ENCODE peak calls at places on chromosome 19, in seven cellular contexts. P, Y, Z, M, D, C and K are unnamed samples.

GRCh38 chr19:7783991-7784421 is 21.0 kb downstream of the CLEC4M start:
- DNase-seq in M (no peak), C (peak), D (peak), Z (no peak), P (peak), Y (no peak), K (no peak)

GRCh38 chr19:35592226-35592625 is 6.3 kb downstream of the PMIS2 start:
- DNase-seq in M (peak), Y (no peak), D (peak), C (peak), P (no peak), Z (peak), K (peak)

GRCh38 chr19:45156231-45156630 is 4.6 kb downstream of the NKPD1 start:
- DNase-seq in P (no peak), M (no peak), Z (no peak), Y (no peak), D (no peak), C (no peak), K (no peak)

GRCh38 chr19:40165362-40165937 is 25.8 kb upstream of the MAP3K10 start:
- DNase-seq in Z (peak), D (no peak), Y (no peak), C (peak), M (peak), P (peak), K (peak)

GRCh38 chr19:19559942-19560341 is 21.9 kb downstream of the CILP2 start:
- DNase-seq in P (no peak), D (no peak), Z (no peak), C (no peak), M (no peak), Y (no peak), K (no peak)

GRCh38 chr19:12092065-12092867 is 27.7 kb downstream of the ZNF844 start:
- DNase-seq in Y (peak), M (peak), Z (peak), P (peak), D (peak), C (peak), K (peak)

GRCh38 chr19:51259348-51260245 is 8.7 kb downstream of the SIGLECL1 start:
- DNase-seq in C (peak), P (peak), Y (no peak), M (peak), Z (no peak), D (peak), K (peak)

GRCh38 chr19:2113436-2114211 is 16.9 kb downstream of the IZUMO4 start:
- DNase-seq in D (no peak), Z (no peak), P (no peak), M (no peak), C (peak), Y (peak), K (no peak)

GRCh38 chr19:58554494-58555368 is at the start of gene CHMP2A:
- DNase-seq in M (peak), Y (peak), D (peak), P (peak), C (peak), Z (peak), K (peak)

GRCh38 chr19:13840751-13841338 is 36.1 kb upstream of the NANOS3 start:
- DNase-seq in Y (no peak), P (no peak), Z (no peak), M (no peak), C (peak), D (no peak), K (no peak)

GRCh38 chr19:11197291-11198174 is at the start of gene KANK2:
- DNase-seq in Y (peak), M (peak), D (peak), C (peak), P (peak), Z (peak), K (peak)

GRCh38 chr19:3970313-3970807 is 539 bp downstream of the DAPK3 start:
- DNase-seq in Z (no peak), D (no peak), Y (no peak), P (no peak), C (no peak), M (peak), K (no peak)

GRCh38 chr19:3966051-3967017 is 4.6 kb downstream of the DAPK3 start:
- DNase-seq in Z (no peak), Y (no peak), C (no peak), P (no peak), D (no peak), M (no peak), K (no peak)

GRCh38 chr19:3970808-3971598 is at the start of gene DAPK3:
- DNase-seq in D (peak), Y (peak), C (peak), M (peak), Z (peak), P (peak), K (peak)

GRCh38 chr19:3968556-3969434 is 2.1 kb downstream of the DAPK3 start:
- DNase-seq in M (peak), D (peak), Z (no peak), C (peak), P (peak), Y (peak), K (no peak)

DNA sequence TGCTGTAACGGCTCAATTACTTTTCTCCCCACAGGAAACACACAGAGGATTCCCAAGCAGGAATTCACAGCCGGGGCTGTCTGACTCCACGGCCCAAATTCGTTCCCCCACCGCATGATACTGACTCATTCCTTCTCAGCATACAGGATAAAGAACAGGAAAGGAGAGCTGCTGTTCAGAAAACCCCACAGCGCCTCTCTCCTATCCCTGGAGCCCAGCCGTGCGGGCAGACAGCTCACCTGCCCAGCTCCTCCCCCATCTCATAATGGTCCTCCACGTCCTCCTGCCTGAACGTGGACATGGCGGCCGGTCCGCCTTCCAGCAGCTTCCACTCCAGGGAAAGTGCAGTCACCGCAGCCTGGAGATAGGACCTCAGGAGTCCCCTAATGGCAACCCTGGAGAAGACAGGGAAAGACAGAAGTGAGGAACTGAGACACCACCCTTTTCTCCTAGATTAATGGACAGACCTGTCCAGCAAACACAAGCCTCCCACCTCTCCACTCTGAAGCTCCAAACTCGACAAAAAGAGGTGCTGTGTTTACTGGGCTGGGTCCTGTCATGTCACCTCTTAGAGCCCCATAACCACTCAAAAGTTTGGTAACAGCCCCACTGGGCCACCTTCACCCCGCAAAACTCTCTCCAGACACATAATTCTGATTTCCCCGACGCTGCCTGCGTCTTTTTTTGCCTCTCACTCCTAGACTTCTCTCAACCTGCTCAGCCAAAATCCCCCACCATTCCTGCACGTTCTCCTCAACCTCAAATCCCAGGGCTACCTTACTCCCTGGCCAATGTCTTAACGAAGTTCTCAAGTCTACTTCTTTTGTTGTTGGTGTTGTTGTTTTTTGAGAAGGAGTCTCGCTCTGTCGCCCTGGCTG is 1.2 kb downstream of the DAPK3 start:
- DNase-seq in C (peak), Y (peak), P (peak), Z (no peak), M (peak), D (peak), K (no peak)
- TF ChIP-seq CTCF in C (peak), Y (no peak), P (peak), Z (no peak), M (peak), D (peak), K (no peak)

GRCh38 chr19:41959056-41960053 is at the start of gene RABAC1:
- DNase-seq in Y (peak), Z (peak), P (peak), C (peak), D (peak), M (peak), K (peak)
- TF ChIP-seq CTCF in Y (no peak), Z (peak), P (peak), C (peak), D (no peak), M (no peak), K (peak)

GRCh38 chr19:28489126-28489660 is 723.8 kb downstream of the UQCRFS1 start:
- DNase-seq in P (no peak), D (no peak), M (no peak), Y (no peak), C (no peak), Z (no peak), K (no peak)
- TF ChIP-seq CTCF in P (no peak), D (no peak), M (no peak), Y (no peak), C (no peak), Z (no peak), K (no peak)

GRCh38 chr19:42529248-42529764 is 1.0 kb upstream of the CEACAM1 start:
- DNase-seq in C (peak), Y (no peak), D (peak), P (no peak), Z (peak), M (peak), K (peak)

GRCh38 chr19:42528354-42529247 is at the start of gene CEACAM1:
- DNase-seq in M (no peak), P (no peak), D (no peak), Y (no peak), Z (peak), C (no peak), K (peak)

GRCh38 chr19:42532881-42533280 is 4.6 kb upstream of the CEACAM1 start:
- DNase-seq in C (no peak), Y (no peak), D (no peak), P (no peak), M (no peak), Z (no peak), K (no peak)

DNA sequence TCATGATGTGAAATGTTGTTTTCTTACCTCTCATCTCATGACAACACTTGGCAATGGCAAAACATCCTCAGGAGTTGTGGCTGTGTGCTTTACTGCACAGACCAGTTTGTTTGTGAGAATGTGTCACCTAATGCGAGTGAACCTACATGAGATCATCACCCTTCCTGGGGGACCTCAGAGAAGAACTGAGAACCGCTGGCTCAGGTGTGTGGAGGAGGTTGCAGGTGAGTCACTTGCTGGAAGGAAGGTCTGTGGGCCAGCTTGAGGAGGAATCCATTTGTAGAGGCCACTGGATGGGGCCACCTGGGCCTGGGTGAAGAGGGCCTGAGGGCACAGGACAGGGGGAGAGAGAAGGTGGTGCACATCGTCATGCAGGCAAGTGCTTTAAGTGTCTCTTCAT is 3.0 kb upstream of the CEACAM1 start:
- DNase-seq in Y (no peak), D (no peak), Z (peak), M (no peak), C (no peak), P (no peak), K (peak)
- TF ChIP-seq CTCF in Y (no peak), D (no peak), Z (no peak), M (no peak), C (no peak), P (no peak), K (no peak)

GRCh38 chr19:18468517-18468916 is 30.6 kb upstream of the ISYNA1 start:
- DNase-seq in Y (no peak), D (no peak), M (no peak), C (no peak), Z (no peak), P (no peak), K (no peak)

GRCh38 chr19:18468930-18469244 is 31.0 kb upstream of the ISYNA1 start:
- DNase-seq in C (no peak), M (no peak), P (no peak), D (no peak), Y (no peak), Z (no peak), K (no peak)

GRCh38 chr19:18470787-18471186 is 32.9 kb upstream of the ISYNA1 start:
- DNase-seq in Y (no peak), C (no peak), Z (no peak), P (no peak), D (no peak), M (no peak), K (no peak)

GRCh38 chr19:18469245-18470107 is 31.5 kb upstream of the ISYNA1 start:
- DNase-seq in P (peak), C (peak), D (peak), Z (peak), Y (no peak), M (peak), K (peak)

GRCh38 chr19:18470153-18470552 is 32.2 kb upstream of the ISYNA1 start:
- DNase-seq in D (no peak), M (peak), C (peak), Z (no peak), P (no peak), Y (no peak), K (peak)
- TF ChIP-seq CTCF in D (peak), M (peak), C (peak), Z (no peak), P (peak), Y (peak), K (no peak)

GRCh38 chr19:31356587-31357314 is 7.5 kb upstream of the TSHZ3 start:
- DNase-seq in P (no peak), Z (peak), C (no peak), Y (no peak), M (peak), D (no peak), K (peak)
- TF ChIP-seq CTCF in P (peak), Z (no peak), C (peak), Y (peak), M (peak), D (no peak), K (peak)

DNA sequence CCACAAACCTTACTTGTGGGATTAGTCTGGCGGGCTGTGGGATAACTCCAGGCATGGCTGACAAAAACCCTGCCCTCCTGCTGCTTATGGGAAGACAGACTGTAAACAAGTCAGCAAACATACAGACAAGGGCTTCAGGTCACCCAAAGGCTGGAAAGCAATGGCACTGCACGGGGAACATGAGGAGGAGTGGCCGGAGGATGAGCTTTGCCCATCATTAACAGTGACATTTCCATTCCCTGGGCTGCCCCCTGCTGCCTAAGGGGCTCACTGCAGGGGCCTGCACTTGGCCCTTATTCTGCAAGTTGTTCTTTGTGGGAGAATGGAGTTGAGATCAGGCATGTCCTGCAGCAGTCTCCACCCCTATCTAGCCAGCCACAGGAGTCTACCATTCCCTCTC is 91.3 kb downstream of the UQCRFS1 start:
- DNase-seq in Y (peak), D (no peak), M (peak), P (no peak), Z (no peak), C (peak), K (peak)
- TF ChIP-seq CTCF in Y (peak), D (peak), M (peak), P (peak), Z (no peak), C (peak), K (peak)

DNA sequence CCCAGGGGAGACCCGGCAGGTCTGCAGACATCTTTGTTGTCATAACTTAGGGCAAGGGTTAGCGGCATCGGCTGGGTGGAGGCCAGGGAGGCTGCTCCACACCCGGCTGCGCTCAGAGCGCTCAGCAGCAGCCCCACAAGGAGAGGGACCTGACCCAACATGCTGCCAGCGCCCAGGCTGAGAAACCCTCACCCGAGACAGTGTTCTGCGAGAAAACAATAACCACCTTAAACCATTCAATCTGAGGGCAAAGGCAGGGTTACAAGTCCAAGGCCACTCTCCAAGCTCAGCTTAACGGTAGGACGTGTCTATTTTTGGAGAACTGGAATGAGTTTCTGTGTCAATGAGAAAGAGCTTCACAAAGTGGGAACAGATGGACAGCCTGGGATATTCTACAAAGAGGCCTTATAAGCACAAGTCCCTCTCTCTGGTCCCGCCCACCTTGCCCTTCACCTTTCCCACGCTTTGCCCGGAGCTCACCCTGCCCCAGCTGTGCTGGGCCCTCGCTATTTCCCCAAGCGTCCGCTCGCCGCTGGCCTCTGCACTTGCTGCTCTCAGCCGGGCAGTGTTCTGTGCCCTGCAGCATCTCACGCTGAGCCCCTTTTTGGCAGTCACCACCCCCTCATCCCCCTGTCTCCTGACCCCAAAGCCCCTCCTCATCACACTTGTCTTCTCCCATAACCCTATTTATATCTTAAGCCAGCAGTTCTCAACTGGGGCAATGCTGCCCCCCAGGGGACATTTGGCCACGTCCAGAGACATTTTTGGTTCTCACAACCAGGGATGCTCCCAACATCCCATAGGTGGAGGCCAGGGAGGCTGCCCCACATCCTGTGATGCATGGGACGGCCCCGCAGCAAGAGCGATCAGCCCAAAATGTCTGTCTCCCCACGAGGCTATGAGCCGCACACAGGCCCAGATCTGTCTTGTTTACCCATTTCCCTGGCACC is 17.6 kb downstream of the PPP1R12C start:
- DNase-seq in Y (no peak), Z (no peak), C (no peak), P (no peak), D (no peak), M (peak), K (no peak)
- TF ChIP-seq CTCF in Y (no peak), Z (no peak), C (no peak), P (peak), D (no peak), M (peak), K (no peak)

DNA sequence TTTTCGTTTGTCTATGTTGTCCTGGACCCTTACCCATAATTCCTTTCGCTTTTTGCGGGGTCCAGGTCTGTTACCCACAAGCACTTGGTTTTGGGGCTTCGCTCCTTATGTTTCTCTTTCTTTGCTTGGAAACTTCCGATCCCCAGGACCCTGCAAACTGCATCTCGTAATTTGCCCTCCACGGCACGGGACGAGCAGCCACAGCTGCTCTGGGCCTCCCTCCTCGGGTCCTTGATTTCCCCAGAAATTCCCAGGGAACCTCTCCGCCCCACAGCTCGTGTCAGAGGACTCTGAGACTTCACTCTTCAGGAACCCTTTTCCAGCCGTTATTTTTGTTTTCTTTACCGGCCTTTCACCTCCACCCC is 599 bp downstream of the SNRNP70 start:
- DNase-seq in Y (no peak), M (no peak), D (no peak), Z (no peak), P (no peak), C (no peak), K (no peak)
- TF ChIP-seq CTCF in Y (no peak), M (no peak), D (no peak), Z (no peak), P (no peak), C (no peak), K (no peak)